ENCODE peak calls at places on chromosome 14, in four cellular contexts. One of them, this sample, is unnamed.

GRCh38 chr14:41605550-41606248 is 977 bp upstream of the LRFN5 start:
- DNase-seq in A549: no peak
- DNase-seq in GM12865: no peak
- DNase-seq in dorsolateral prefrontal cortex: peak
- DNase-seq in this sample: no peak

GRCh38 chr14:32898876-32899275 is 39.8 kb upstream of the NPAS3 start:
- DNase-seq in A549: no peak
- DNase-seq in GM12865: peak
- DNase-seq in dorsolateral prefrontal cortex: no peak
- DNase-seq in this sample: peak

GRCh38 chr14:21964180-21964579 is 290.6 kb upstream of the OR4E1 start:
- DNase-seq in A549: no peak
- DNase-seq in GM12865: no peak
- DNase-seq in dorsolateral prefrontal cortex: no peak
- DNase-seq in this sample: no peak

GRCh38 chr14:99118946-99119345 is 153.1 kb downstream of the BCL11B start:
- DNase-seq in GM12865: no peak
- DNase-seq in dorsolateral prefrontal cortex: no peak
- DNase-seq in A549: no peak
- DNase-seq in this sample: no peak

GRCh38 chr14:103520657-103521437 is 1.8 kb downstream of the CKB start:
- DNase-seq in GM12865: peak
- DNase-seq in A549: peak
- DNase-seq in dorsolateral prefrontal cortex: peak
- DNase-seq in this sample: no peak

GRCh38 chr14:77088219-77088618 is 9.8 kb upstream of the CIPC start:
- DNase-seq in GM12865: no peak
- DNase-seq in dorsolateral prefrontal cortex: no peak
- DNase-seq in A549: no peak
- DNase-seq in this sample: no peak

GRCh38 chr14:85529803-85530574 is at the start of gene FLRT2:
- DNase-seq in A549: peak
- DNase-seq in GM12865: no peak
- DNase-seq in dorsolateral prefrontal cortex: peak
- DNase-seq in this sample: no peak

GRCh38 chr14:104887623-104888488 is 22.8 kb downstream of the CEP170B start:
- DNase-seq in dorsolateral prefrontal cortex: peak
- DNase-seq in GM12865: no peak
- DNase-seq in A549: no peak
- DNase-seq in this sample: no peak

GRCh38 chr14:99552572-99553216 is 51.3 kb downstream of the CCDC85C start:
- DNase-seq in GM12865: no peak
- DNase-seq in dorsolateral prefrontal cortex: no peak
- DNase-seq in A549: no peak
- DNase-seq in this sample: no peak

GRCh38 chr14:60250318-60251035 is 1.5 kb downstream of the PPM1A start:
- DNase-seq in dorsolateral prefrontal cortex: no peak
- DNase-seq in A549: peak
- DNase-seq in GM12865: no peak
- DNase-seq in this sample: no peak

GRCh38 chr14:99143793-99144192 is 128.2 kb downstream of the BCL11B start:
- DNase-seq in A549: peak
- DNase-seq in GM12865: no peak
- DNase-seq in dorsolateral prefrontal cortex: no peak
- DNase-seq in this sample: no peak

GRCh38 chr14:95033851-95034622 is 123.3 kb downstream of the DICER1 start:
- DNase-seq in GM12865: no peak
- DNase-seq in A549: no peak
- DNase-seq in dorsolateral prefrontal cortex: no peak
- DNase-seq in this sample: no peak

GRCh38 chr14:104991896-104992230 is 6.3 kb downstream of the CLBA1 start:
- DNase-seq in GM12865: no peak
- DNase-seq in A549: no peak
- DNase-seq in dorsolateral prefrontal cortex: no peak
- DNase-seq in this sample: no peak

GRCh38 chr14:102819176-102819628 is 42.0 kb downstream of the TRAF3 start:
- DNase-seq in GM12865: peak
- DNase-seq in dorsolateral prefrontal cortex: no peak
- DNase-seq in A549: no peak
- DNase-seq in this sample: peak

GRCh38 chr14:22113401-22113800 is 439.8 kb upstream of the OR4E1 start:
- DNase-seq in dorsolateral prefrontal cortex: no peak
- DNase-seq in A549: no peak
- DNase-seq in GM12865: no peak
- DNase-seq in this sample: no peak

GRCh38 chr14:44099752-44100462 is 407.2 kb downstream of the FSCB start:
- DNase-seq in GM12865: no peak
- DNase-seq in dorsolateral prefrontal cortex: no peak
- DNase-seq in A549: no peak
- DNase-seq in this sample: no peak

GRCh38 chr14:78445275-78445674 is 275.1 kb downstream of the NRXN3 start:
- DNase-seq in GM12865: no peak
- DNase-seq in dorsolateral prefrontal cortex: no peak
- DNase-seq in A549: no peak
- DNase-seq in this sample: no peak

GRCh38 chr14:95261616-95262510 is 57.8 kb downstream of the CLMN start:
- DNase-seq in A549: no peak
- DNase-seq in dorsolateral prefrontal cortex: no peak
- DNase-seq in GM12865: no peak
- DNase-seq in this sample: no peak

GRCh38 chr14:24094839-24095195 is 706 bp downstream of the PCK2 start:
- DNase-seq in A549: no peak
- DNase-seq in dorsolateral prefrontal cortex: no peak
- DNase-seq in GM12865: no peak
- DNase-seq in this sample: no peak

GRCh38 chr14:90784621-90785270 is 31.5 kb downstream of the TTC7B start:
- DNase-seq in GM12865: no peak
- DNase-seq in A549: no peak
- DNase-seq in dorsolateral prefrontal cortex: no peak
- DNase-seq in this sample: no peak

GRCh38 chr14:94174622-94175402 is 690 bp downstream of the PPP4R4 start:
- DNase-seq in GM12865: no peak
- DNase-seq in dorsolateral prefrontal cortex: no peak
- DNase-seq in A549: no peak
- DNase-seq in this sample: no peak

GRCh38 chr14:68841030-68841809 is 48.4 kb upstream of the ZFP36L1 start:
- DNase-seq in GM12865: no peak
- DNase-seq in A549: no peak
- DNase-seq in dorsolateral prefrontal cortex: no peak
- DNase-seq in this sample: no peak

GRCh38 chr14:76499399-76499798 is 123.5 kb downstream of the ESRRB start:
- DNase-seq in GM12865: no peak
- DNase-seq in dorsolateral prefrontal cortex: no peak
- DNase-seq in A549: no peak
- DNase-seq in this sample: no peak

GRCh38 chr14:30559638-30560071 is 697 bp downstream of the G2E3 start:
- DNase-seq in dorsolateral prefrontal cortex: no peak
- DNase-seq in A549: no peak
- DNase-seq in GM12865: peak
- DNase-seq in this sample: no peak

GRCh38 chr14:68141531-68142088 is 322.0 kb downstream of the RAD51B start:
- DNase-seq in dorsolateral prefrontal cortex: no peak
- DNase-seq in GM12865: no peak
- DNase-seq in A549: peak
- DNase-seq in this sample: no peak

GRCh38 chr14:93035917-93036651 is 79.6 kb downstream of the ITPK1 start:
- DNase-seq in dorsolateral prefrontal cortex: peak
- DNase-seq in A549: peak
- DNase-seq in GM12865: no peak
- DNase-seq in this sample: no peak

GRCh38 chr14:68995731-68996130 is 16.6 kb upstream of the ACTN1 start:
- DNase-seq in A549: no peak
- DNase-seq in GM12865: no peak
- DNase-seq in dorsolateral prefrontal cortex: no peak
- DNase-seq in this sample: no peak

GRCh38 chr14:76929927-76930326 is 98.6 kb downstream of the IRF2BPL start:
- DNase-seq in dorsolateral prefrontal cortex: peak
- DNase-seq in A549: no peak
- DNase-seq in GM12865: peak
- DNase-seq in this sample: no peak

GRCh38 chr14:22296722-22297121 is 292.3 kb downstream of the DAD1 start:
- DNase-seq in A549: peak
- DNase-seq in dorsolateral prefrontal cortex: no peak
- DNase-seq in GM12865: no peak
- DNase-seq in this sample: no peak

GRCh38 chr14:93303659-93304058 is 29.2 kb downstream of the BTBD7 start:
- DNase-seq in dorsolateral prefrontal cortex: no peak
- DNase-seq in A549: no peak
- DNase-seq in GM12865: no peak
- DNase-seq in this sample: no peak

GRCh38 chr14:74571901-74572828 is 39.9 kb downstream of the LTBP2 start:
- DNase-seq in A549: peak
- DNase-seq in dorsolateral prefrontal cortex: no peak
- DNase-seq in GM12865: no peak
- DNase-seq in this sample: no peak
- H3K4me3 ChIP-seq in A549: peak
- H3K4me3 ChIP-seq in dorsolateral prefrontal cortex: no peak
- H3K4me3 ChIP-seq in GM12865: no peak
- H3K4me3 ChIP-seq in this sample: no peak

GRCh38 chr14:101796479-101796878 is 35.0 kb downstream of the PPP2R5C start:
- DNase-seq in GM12865: no peak
- DNase-seq in A549: no peak
- DNase-seq in dorsolateral prefrontal cortex: no peak
- DNase-seq in this sample: no peak
- TF ChIP-seq CTCF in GM12865: no peak
- TF ChIP-seq CTCF in A549: no peak
- TF ChIP-seq CTCF in dorsolateral prefrontal cortex: no peak
- TF ChIP-seq CTCF in this sample: no peak

GRCh38 chr14:34227834-34228662 is 234.0 kb downstream of the SPTSSA start:
- DNase-seq in GM12865: peak
- DNase-seq in dorsolateral prefrontal cortex: peak
- DNase-seq in A549: peak
- DNase-seq in this sample: no peak
- H3K4me3 ChIP-seq in GM12865: no peak
- H3K4me3 ChIP-seq in dorsolateral prefrontal cortex: peak
- H3K4me3 ChIP-seq in A549: no peak
- H3K4me3 ChIP-seq in this sample: no peak

DNA sequence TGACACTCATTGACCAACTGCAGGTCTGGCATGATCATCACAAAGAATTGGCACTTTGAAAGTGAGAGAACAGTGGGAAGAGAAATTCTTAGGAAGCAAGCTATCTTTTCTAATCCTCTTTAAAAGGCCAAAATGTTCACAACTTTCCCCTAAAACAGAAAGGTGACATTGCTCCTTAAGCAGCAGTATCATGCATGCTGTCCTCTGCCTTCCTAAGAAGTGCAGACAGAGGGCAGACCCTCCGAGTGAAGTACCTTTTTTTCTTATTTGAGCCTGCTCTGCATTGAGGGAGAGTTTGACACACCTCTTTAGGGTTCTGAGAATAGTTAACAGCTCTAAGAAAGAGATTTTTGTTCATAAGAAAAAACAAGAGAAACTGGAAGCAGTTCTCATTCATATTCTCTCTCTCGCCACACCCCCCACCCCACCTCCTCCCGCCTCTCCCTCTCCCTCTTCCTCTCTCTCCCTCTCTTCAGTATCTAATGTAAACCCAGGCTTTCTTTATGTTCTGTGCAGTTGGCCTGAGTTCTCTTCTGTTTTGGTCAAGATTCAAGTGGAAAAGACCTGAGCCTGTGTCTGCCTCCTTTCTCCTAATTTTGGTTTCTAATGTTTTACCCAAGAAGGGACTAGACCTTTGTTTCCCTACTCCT is 709.1 kb downstream of the DIO2 start:
- DNase-seq in dorsolateral prefrontal cortex: no peak
- DNase-seq in A549: no peak
- DNase-seq in GM12865: no peak
- DNase-seq in this sample: no peak
- TF ChIP-seq CTCF in dorsolateral prefrontal cortex: no peak
- TF ChIP-seq CTCF in A549: no peak
- TF ChIP-seq CTCF in GM12865: no peak
- TF ChIP-seq CTCF in this sample: no peak

DNA sequence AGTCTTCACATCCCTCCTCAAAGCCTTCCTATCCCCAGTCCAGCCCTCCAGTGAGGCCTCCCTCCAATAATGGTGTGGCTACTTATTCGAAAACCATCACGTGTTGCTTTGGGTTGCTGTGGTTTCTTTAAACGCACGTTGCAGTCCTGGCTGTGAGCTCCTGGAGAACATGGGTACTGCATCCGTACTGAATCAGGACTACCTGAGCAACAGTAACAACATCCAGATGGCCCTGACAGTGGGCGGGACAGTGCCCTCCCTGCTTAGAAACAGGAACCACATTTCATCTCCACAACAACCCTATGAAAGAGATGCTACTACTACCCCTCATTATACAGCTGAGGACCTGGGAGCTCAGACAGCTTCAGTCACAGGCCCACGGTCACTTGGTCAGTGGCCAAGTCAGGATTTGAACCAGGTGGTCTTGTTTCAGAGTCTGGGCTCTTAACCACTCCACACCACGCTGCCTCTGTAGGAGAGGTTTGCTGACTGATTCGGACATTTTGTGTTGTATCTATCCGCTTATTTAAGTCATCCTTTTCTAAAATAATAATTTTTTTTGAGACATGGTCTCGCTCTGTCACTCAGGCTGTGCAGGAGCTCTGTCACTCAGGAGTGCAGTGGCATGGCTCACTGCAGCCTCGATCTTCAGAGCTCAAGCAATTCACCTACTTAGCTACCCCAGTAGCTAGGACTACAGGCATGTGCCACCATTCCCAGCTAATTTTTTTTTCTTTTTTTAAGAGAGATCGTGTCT is 104.8 kb downstream of the DPF3 start:
- DNase-seq in GM12865: peak
- DNase-seq in A549: no peak
- DNase-seq in dorsolateral prefrontal cortex: no peak
- DNase-seq in this sample: no peak
- H3K4me3 ChIP-seq in GM12865: no peak
- H3K4me3 ChIP-seq in A549: no peak
- H3K4me3 ChIP-seq in dorsolateral prefrontal cortex: no peak
- H3K4me3 ChIP-seq in this sample: no peak

GRCh38 chr14:37230551-37231194 is 32.9 kb downstream of the MIPOL1 start:
- DNase-seq in A549: peak
- DNase-seq in GM12865: peak
- DNase-seq in dorsolateral prefrontal cortex: no peak
- DNase-seq in this sample: no peak
- TF ChIP-seq CTCF in A549: peak
- TF ChIP-seq CTCF in GM12865: peak
- TF ChIP-seq CTCF in dorsolateral prefrontal cortex: peak
- TF ChIP-seq CTCF in this sample: peak

GRCh38 chr14:87894920-87895319 is 98.1 kb downstream of the GALC start:
- DNase-seq in dorsolateral prefrontal cortex: no peak
- DNase-seq in GM12865: no peak
- DNase-seq in A549: no peak
- DNase-seq in this sample: no peak
- H3K4me3 ChIP-seq in dorsolateral prefrontal cortex: no peak
- H3K4me3 ChIP-seq in GM12865: no peak
- H3K4me3 ChIP-seq in A549: no peak
- H3K4me3 ChIP-seq in this sample: no peak

This sample was measured in GM12864.